ENCODE peak calls at places on chromosome 4, in seven cellular contexts. F is tibial artery, Q is endothelial cell of umbilical vein, I is adrenal gland, E is HL-60, J is hepatocyte, U is left lung. R is an unnamed sample.

GRCh38 chr4:8590546-8590880 is 2.1 kb upstream of the CPZ start:
- DNase-seq in E (no peak), U (peak), J (no peak), Q (no peak), F (no peak), I (no peak), R (peak)

GRCh38 chr4:107835409-107835808 is 10.7 kb downstream of the SGMS2 start:
- DNase-seq in E (no peak), Q (no peak), J (no peak), U (no peak), I (no peak), F (no peak), R (no peak)

GRCh38 chr4:8188743-8189550 is 10.1 kb upstream of the SH3TC1 start:
- DNase-seq in J (no peak), I (no peak), U (peak), Q (no peak), F (peak), E (no peak), R (peak)

GRCh38 chr4:67660418-67660817 is 40.5 kb downstream of the UBA6 start:
- DNase-seq in F (no peak), Q (no peak), E (no peak), U (no peak), I (no peak), J (no peak), R (no peak)

GRCh38 chr4:1362521-1362920 is 15.5 kb downstream of the UVSSA start:
- DNase-seq in U (no peak), F (no peak), J (no peak), E (no peak), Q (no peak), I (no peak), R (no peak)

GRCh38 chr4:98728433-98728832 is 70.0 kb upstream of the TSPAN5 start:
- DNase-seq in Q (peak), F (no peak), I (peak), U (no peak), E (no peak), J (peak), R (no peak)

GRCh38 chr4:187993827-187994226 is 1.7 kb upstream of the ZFP42 start:
- DNase-seq in J (peak), F (no peak), E (no peak), Q (no peak), U (no peak), I (peak), R (no peak)

GRCh38 chr4:137998666-137999429 is 243.3 kb downstream of the SLC7A11 start:
- DNase-seq in Q (no peak), U (no peak), F (no peak), E (no peak), I (no peak), J (no peak), R (no peak)

GRCh38 chr4:12595986-12596385 is 888.2 kb downstream of the RAB28 start:
- DNase-seq in E (no peak), F (no peak), I (no peak), U (no peak), J (no peak), Q (no peak), R (no peak)

GRCh38 chr4:169345207-169345788 is 74.5 kb upstream of the SH3RF1 start:
- DNase-seq in I (no peak), Q (peak), U (no peak), E (no peak), J (no peak), F (no peak), R (no peak)

GRCh38 chr4:74374128-74374527 is 9.2 kb downstream of the EREG start:
- DNase-seq in F (no peak), U (peak), Q (no peak), J (no peak), I (no peak), E (no peak), R (no peak)

GRCh38 chr4:177339794-177340374 is 30.2 kb downstream of the NEIL3 start:
- DNase-seq in E (no peak), J (peak), Q (peak), F (no peak), I (no peak), U (no peak), R (no peak)

GRCh38 chr4:926538-926937 is 5.6 kb downstream of the GAK start:
- DNase-seq in E (no peak), U (no peak), F (peak), Q (no peak), I (no peak), J (peak), R (no peak)

GRCh38 chr4:121898150-121898549 is 27.9 kb upstream of the BBS7 start:
- DNase-seq in Q (no peak), F (no peak), E (no peak), U (peak), I (no peak), J (no peak), R (no peak)

GRCh38 chr4:172952052-172952451 is 216.6 kb upstream of the GALNT7 start:
- DNase-seq in J (no peak), U (peak), E (no peak), Q (no peak), I (no peak), F (no peak), R (no peak)

GRCh38 chr4:83335691-83336090 is 1.0 kb upstream of the HPSE start:
- DNase-seq in F (no peak), I (no peak), E (no peak), Q (no peak), U (no peak), J (no peak), R (no peak)

GRCh38 chr4:3702551-3703221 is 63.5 kb upstream of the ADRA2C start:
- DNase-seq in U (peak), Q (no peak), I (no peak), J (no peak), F (peak), E (no peak), R (peak)

GRCh38 chr4:143512978-143513313 is 556 bp upstream of the SMARCA5 start:
- DNase-seq in J (no peak), E (no peak), F (no peak), I (no peak), U (no peak), Q (no peak), R (no peak)

GRCh38 chr4:147723316-147723715 is 8.6 kb upstream of the ARHGAP10 start:
- DNase-seq in E (no peak), U (no peak), Q (no peak), I (peak), F (peak), J (peak), R (peak)

GRCh38 chr4:2537011-2537830 is 774 bp downstream of the FAM193A start:
- DNase-seq in Q (peak), F (peak), E (peak), I (peak), J (peak), U (peak), R (peak)

GRCh38 chr4:141912831-141913230 is 276.4 kb downstream of the IL15 start:
- DNase-seq in F (no peak), U (no peak), J (peak), Q (peak), E (no peak), I (no peak), R (no peak)

GRCh38 chr4:79201976-79202375 is 123.9 kb downstream of the NAA11 start:
- DNase-seq in Q (no peak), E (no peak), F (no peak), J (no peak), I (no peak), U (no peak), R (no peak)

GRCh38 chr4:176193898-176194297 is 1.5 kb downstream of the SPATA4 start:
- DNase-seq in I (no peak), Q (peak), E (no peak), J (no peak), U (no peak), F (no peak), R (no peak)

GRCh38 chr4:116599859-116600258 is 485.5 kb downstream of the TRAM1L1 start:
- DNase-seq in Q (no peak), J (no peak), I (peak), F (no peak), E (no peak), U (peak), R (peak)

GRCh38 chr4:41981456-41981855 is at the start of gene DCAF4L1:
- DNase-seq in Q (no peak), I (no peak), J (no peak), F (no peak), E (no peak), U (no peak), R (no peak)
- H3K27ac ChIP-seq in Q (no peak), I (no peak), J (no peak), F (no peak), E (no peak), U (no peak), R (no peak)

GRCh38 chr4:24475756-24476155 is 108.6 kb downstream of the DHX15 start:
- DNase-seq in Q (no peak), J (no peak), I (no peak), E (no peak), U (no peak), F (no peak), R (no peak)

GRCh38 chr4:24471623-24472510 is 112.5 kb downstream of the DHX15 start:
- DNase-seq in I (no peak), J (peak), Q (no peak), U (peak), F (no peak), E (no peak), R (no peak)

GRCh38 chr4:24473309-24473721 is 111.0 kb downstream of the DHX15 start:
- DNase-seq in F (no peak), U (no peak), Q (no peak), J (peak), I (no peak), E (peak), R (no peak)

GRCh38 chr4:24472514-24473308 is 111.6 kb downstream of the DHX15 start:
- DNase-seq in U (peak), J (peak), E (peak), Q (peak), F (peak), I (peak), R (peak)

DNA sequence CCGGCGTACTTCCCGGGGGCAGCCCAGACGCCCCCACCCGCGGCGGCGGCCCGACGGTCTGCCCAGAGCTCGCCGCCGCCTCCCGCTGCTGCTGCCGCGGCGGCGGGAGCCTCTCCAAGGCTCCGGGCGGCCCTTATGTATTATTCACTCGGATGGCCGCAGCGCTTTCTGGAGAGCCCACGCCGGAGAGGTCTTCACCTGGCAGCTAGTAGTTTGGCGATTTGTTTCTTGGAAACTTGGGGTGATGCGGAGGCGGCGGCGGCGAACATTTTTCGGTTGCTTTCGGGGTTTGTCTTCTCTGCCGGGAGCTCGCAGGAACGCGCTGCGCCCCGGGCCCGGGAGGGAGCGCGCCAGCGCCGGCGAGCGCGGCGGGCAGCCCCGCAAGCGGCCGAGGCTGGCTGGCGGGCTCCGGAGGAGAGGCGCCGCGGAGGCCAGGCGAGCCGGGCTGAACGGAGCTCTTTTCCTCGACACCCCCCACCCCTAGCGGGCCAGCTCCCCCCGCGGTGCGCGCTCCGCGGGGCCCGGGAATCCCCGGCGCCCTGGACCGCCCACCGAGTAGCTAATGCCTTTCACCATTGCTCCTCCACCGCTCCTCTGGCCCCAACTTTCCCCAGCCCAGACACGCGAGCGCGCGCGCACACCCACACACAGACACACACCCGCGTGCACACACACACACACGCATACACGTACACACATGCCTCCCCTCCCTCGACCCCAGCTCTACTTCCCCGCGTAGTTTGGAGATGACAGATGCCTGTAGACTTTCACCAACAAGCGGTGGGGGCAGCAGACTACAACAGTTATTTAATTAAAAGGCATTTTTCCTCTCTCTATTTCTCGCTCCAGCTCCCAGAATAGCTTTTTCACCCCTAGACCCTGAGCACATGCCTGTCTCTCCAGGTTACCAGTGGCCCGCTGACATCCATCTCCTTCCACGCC is 113.4 kb downstream of the DHX15 start:
- DNase-seq in I (no peak), U (peak), E (no peak), J (peak), F (peak), Q (peak), R (peak)
- TF ChIP-seq CTCF in I (no peak), U (no peak), E (no peak), J (peak), F (no peak), Q (no peak), R (no peak)

DNA sequence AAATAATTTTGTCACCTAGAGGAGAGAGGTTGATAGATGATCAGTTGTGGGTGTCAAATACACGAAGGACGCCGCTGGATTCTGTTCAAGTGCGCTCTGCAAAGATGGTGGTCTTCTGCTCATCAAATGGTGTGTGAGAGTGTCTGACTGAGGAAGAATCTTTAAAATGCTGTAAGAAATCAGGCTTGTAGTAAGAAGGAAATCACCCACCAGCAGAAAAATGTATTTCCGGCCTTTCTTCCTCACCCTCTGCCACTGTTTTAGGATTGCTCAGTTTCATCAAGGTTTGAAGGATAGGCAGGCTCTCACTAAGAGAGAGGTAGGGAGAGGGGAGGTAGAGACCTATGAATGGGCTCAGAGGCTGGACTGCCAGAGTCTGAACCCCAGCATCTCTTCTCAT is 28.7 kb downstream of the RHOH start:
- DNase-seq in Q (no peak), E (no peak), J (no peak), F (no peak), I (no peak), U (no peak), R (no peak)
- H3K4me3 ChIP-seq in Q (no peak), E (no peak), J (no peak), F (no peak), I (no peak), U (no peak), R (no peak)

GRCh38 chr4:158053801-158054200 is 119.0 kb downstream of the GASK1B start:
- DNase-seq in E (no peak), F (no peak), I (no peak), J (no peak), U (no peak), Q (no peak), R (no peak)
- H3K27ac ChIP-seq in E (no peak), F (no peak), I (no peak), J (no peak), U (no peak), Q (no peak), R (no peak)

GRCh38 chr4:64584981-64585557 is 175.8 kb upstream of the TECRL start:
- DNase-seq in F (no peak), J (peak), U (no peak), Q (peak), I (peak), E (peak), R (no peak)
- TF ChIP-seq CTCF in F (peak), J (peak), U (peak), Q (peak), I (peak), E (no peak), R (peak)

GRCh38 chr4:154740462-154740861 is 3.3 kb upstream of the LRAT start:
- DNase-seq in E (no peak), J (peak), I (no peak), U (peak), Q (no peak), F (no peak), R (no peak)
- H3K4me3 ChIP-seq in E (no peak), J (no peak), I (no peak), U (no peak), Q (no peak), F (no peak), R (no peak)

DNA sequence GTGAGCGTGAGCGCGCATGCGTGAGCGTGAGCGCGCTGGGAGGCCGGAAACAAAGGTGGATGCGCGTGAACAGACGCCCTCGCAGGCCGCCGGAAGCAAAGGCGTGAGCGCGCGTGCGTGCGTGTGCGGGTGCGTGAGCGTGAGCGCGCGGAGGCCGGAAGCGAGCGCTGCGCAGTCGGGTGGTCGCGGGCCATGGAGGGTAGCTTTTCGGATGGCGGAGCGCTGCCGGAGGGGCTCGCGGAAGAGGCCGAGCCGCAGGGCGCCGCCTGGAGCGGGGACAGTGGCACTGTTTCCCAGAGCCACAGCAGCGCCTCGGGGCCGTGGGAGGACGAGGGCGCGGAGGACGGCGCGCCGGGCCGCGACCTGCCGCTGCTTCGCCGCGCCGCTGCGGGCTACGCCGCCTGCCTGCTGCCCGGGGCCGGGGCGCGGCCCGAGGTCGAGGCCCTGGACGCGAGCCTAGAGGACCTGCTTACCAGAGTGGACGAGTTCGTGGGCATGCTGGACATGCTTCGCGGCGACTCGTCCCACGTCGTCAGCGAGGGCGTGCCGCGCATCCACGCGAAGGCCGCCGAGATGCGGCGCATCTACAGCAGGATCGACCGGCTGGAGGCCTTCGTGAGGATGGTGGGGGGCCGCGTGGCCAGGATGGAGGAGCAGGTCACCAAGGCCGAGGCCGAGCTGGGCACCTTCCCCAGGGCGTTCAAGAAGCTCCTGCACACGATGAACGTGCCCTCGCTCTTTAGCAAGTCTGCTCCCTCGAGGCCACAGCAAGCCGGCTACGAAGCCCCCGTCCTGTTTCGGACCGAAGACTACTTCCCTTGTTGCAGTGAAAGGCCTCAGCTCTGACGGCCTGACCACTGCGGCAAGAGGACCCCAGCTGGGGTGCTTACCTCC is at the start of gene BLOC1S4:
- DNase-seq in F (peak), J (peak), I (peak), Q (peak), U (peak), E (peak), R (peak)
- H3K27ac ChIP-seq in F (peak), J (peak), I (peak), Q (peak), U (peak), E (peak), R (peak)

GRCh38 chr4:7151668-7152227 is 40.6 kb upstream of the SORCS2 start:
- DNase-seq in E (no peak), I (no peak), U (no peak), Q (no peak), J (no peak), F (no peak), R (peak)
- TF ChIP-seq CTCF in E (no peak), I (peak), U (no peak), Q (no peak), J (peak), F (no peak), R (no peak)